ENCODE peak calls at places on chromosomes 2 and 18, in seven cellular contexts. One of them, this sample, is unnamed.

GRCh38 chr2:88059979-88060906 is 4.7 kb upstream of the KRCC1 start:
- DNase-seq in coronary artery: no peak
- DNase-seq in RWPE1: peak
- DNase-seq in foreskin keratinocyte: no peak
- DNase-seq in ascending aorta: no peak
- DNase-seq in brain microvascular endothelial cell: peak
- DNase-seq in kidney: no peak
- DNase-seq in this sample: no peak

GRCh38 chr2:129379411-129379810 is 600.1 kb upstream of the RAB6C start:
- DNase-seq in brain microvascular endothelial cell: no peak
- DNase-seq in coronary artery: no peak
- DNase-seq in RWPE1: no peak
- DNase-seq in foreskin keratinocyte: no peak
- DNase-seq in ascending aorta: no peak
- DNase-seq in kidney: no peak
- DNase-seq in this sample: no peak

GRCh38 chr18:57813245-57813644 is 10.1 kb upstream of the ATP8B1 start:
- DNase-seq in foreskin keratinocyte: peak
- DNase-seq in kidney: no peak
- DNase-seq in coronary artery: no peak
- DNase-seq in RWPE1: peak
- DNase-seq in brain microvascular endothelial cell: peak
- DNase-seq in ascending aorta: no peak
- DNase-seq in this sample: no peak

GRCh38 chr2:28898048-28898447 is 3.6 kb downstream of the WDR43 start:
- DNase-seq in ascending aorta: no peak
- DNase-seq in RWPE1: no peak
- DNase-seq in foreskin keratinocyte: no peak
- DNase-seq in kidney: no peak
- DNase-seq in coronary artery: no peak
- DNase-seq in brain microvascular endothelial cell: no peak
- DNase-seq in this sample: no peak

GRCh38 chr18:48861181-48861715 is 89.5 kb downstream of the SMAD7 start:
- DNase-seq in foreskin keratinocyte: no peak
- DNase-seq in RWPE1: no peak
- DNase-seq in coronary artery: no peak
- DNase-seq in ascending aorta: no peak
- DNase-seq in kidney: peak
- DNase-seq in brain microvascular endothelial cell: no peak
- DNase-seq in this sample: peak

GRCh38 chr2:191679818-191680600 is 2.1 kb downstream of the NABP1 start:
- DNase-seq in kidney: no peak
- DNase-seq in ascending aorta: no peak
- DNase-seq in RWPE1: peak
- DNase-seq in brain microvascular endothelial cell: no peak
- DNase-seq in foreskin keratinocyte: no peak
- DNase-seq in coronary artery: no peak
- DNase-seq in this sample: no peak

GRCh38 chr2:198177040-198177439 is 372.6 kb downstream of the PLCL1 start:
- DNase-seq in coronary artery: no peak
- DNase-seq in kidney: no peak
- DNase-seq in foreskin keratinocyte: no peak
- DNase-seq in ascending aorta: no peak
- DNase-seq in RWPE1: no peak
- DNase-seq in brain microvascular endothelial cell: no peak
- DNase-seq in this sample: no peak

GRCh38 chr2:144890828-144891227 is 370.9 kb upstream of the ZEB2 start:
- DNase-seq in foreskin keratinocyte: no peak
- DNase-seq in RWPE1: peak
- DNase-seq in coronary artery: no peak
- DNase-seq in kidney: no peak
- DNase-seq in ascending aorta: no peak
- DNase-seq in brain microvascular endothelial cell: peak
- DNase-seq in this sample: no peak

GRCh38 chr18:72223733-72224132 is 320.4 kb downstream of the CBLN2 start:
- DNase-seq in ascending aorta: no peak
- DNase-seq in RWPE1: peak
- DNase-seq in brain microvascular endothelial cell: no peak
- DNase-seq in kidney: no peak
- DNase-seq in foreskin keratinocyte: peak
- DNase-seq in coronary artery: no peak
- DNase-seq in this sample: no peak

GRCh38 chr18:74241970-74242369 is 49.8 kb downstream of the CYB5A start:
- DNase-seq in foreskin keratinocyte: no peak
- DNase-seq in ascending aorta: no peak
- DNase-seq in brain microvascular endothelial cell: no peak
- DNase-seq in RWPE1: no peak
- DNase-seq in kidney: no peak
- DNase-seq in coronary artery: no peak
- DNase-seq in this sample: no peak

GRCh38 chr18:74244554-74244953 is 47.2 kb downstream of the CYB5A start:
- DNase-seq in brain microvascular endothelial cell: no peak
- DNase-seq in coronary artery: no peak
- DNase-seq in RWPE1: no peak
- DNase-seq in ascending aorta: no peak
- DNase-seq in foreskin keratinocyte: no peak
- DNase-seq in kidney: no peak
- DNase-seq in this sample: no peak

GRCh38 chr18:74241426-74241825 is 50.3 kb downstream of the CYB5A start:
- DNase-seq in brain microvascular endothelial cell: no peak
- DNase-seq in kidney: no peak
- DNase-seq in RWPE1: no peak
- DNase-seq in ascending aorta: no peak
- DNase-seq in coronary artery: no peak
- DNase-seq in foreskin keratinocyte: no peak
- DNase-seq in this sample: no peak

GRCh38 chr18:74243127-74243526 is 48.6 kb downstream of the CYB5A start:
- DNase-seq in coronary artery: no peak
- DNase-seq in foreskin keratinocyte: no peak
- DNase-seq in ascending aorta: no peak
- DNase-seq in brain microvascular endothelial cell: no peak
- DNase-seq in kidney: no peak
- DNase-seq in RWPE1: no peak
- DNase-seq in this sample: no peak

DNA sequence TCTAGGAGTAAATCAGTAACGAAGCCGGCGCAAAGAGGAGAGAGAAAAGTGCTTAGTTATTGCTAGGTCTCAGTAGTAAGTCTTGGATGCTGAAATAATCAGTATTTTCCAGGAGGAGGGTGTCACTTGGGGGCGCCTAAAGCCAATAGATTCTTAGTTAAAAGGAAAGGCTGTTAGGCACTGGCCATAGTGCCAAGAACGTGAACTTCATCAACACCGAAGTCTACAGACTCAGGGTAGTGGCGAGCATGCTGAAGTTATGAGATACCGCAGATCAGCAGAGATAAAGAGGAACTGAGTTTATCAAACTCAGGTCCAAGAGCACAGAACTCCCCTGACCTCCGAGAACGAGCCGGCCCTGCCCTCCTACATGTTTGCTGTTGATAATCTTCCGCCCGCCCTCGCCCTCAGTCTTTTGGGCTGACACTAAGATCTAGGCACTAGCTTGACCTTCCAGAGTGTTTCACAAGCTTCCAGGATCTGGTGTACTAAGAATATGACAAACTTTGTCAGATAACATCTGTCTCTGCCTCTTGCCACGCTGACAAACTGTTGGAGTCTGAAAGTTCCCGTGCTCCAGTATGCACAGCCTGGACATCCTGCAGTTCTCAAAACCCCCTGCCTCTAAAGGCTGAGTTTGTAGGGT is 49.2 kb downstream of the CYB5A start:
- DNase-seq in RWPE1: no peak
- DNase-seq in brain microvascular endothelial cell: no peak
- DNase-seq in coronary artery: no peak
- DNase-seq in kidney: peak
- DNase-seq in foreskin keratinocyte: no peak
- DNase-seq in ascending aorta: no peak
- DNase-seq in this sample: no peak
- TF ChIP-seq CTCF in RWPE1: no peak
- TF ChIP-seq CTCF in brain microvascular endothelial cell: no peak
- TF ChIP-seq CTCF in coronary artery: no peak
- TF ChIP-seq CTCF in kidney: peak
- TF ChIP-seq CTCF in foreskin keratinocyte: no peak
- TF ChIP-seq CTCF in ascending aorta: no peak
- TF ChIP-seq CTCF in this sample: no peak

GRCh38 chr2:219423656-219424378 is 5.6 kb downstream of the DES start:
- DNase-seq in kidney: no peak
- DNase-seq in brain microvascular endothelial cell: no peak
- DNase-seq in ascending aorta: no peak
- DNase-seq in foreskin keratinocyte: no peak
- DNase-seq in coronary artery: no peak
- DNase-seq in RWPE1: no peak
- DNase-seq in this sample: no peak

GRCh38 chr2:219420687-219421086 is 2.5 kb downstream of the DES start:
- DNase-seq in brain microvascular endothelial cell: no peak
- DNase-seq in foreskin keratinocyte: no peak
- DNase-seq in RWPE1: no peak
- DNase-seq in kidney: no peak
- DNase-seq in coronary artery: no peak
- DNase-seq in ascending aorta: no peak
- DNase-seq in this sample: no peak

GRCh38 chr2:219422944-219423534 is 4.9 kb downstream of the DES start:
- DNase-seq in foreskin keratinocyte: no peak
- DNase-seq in ascending aorta: no peak
- DNase-seq in brain microvascular endothelial cell: no peak
- DNase-seq in RWPE1: no peak
- DNase-seq in kidney: no peak
- DNase-seq in coronary artery: no peak
- DNase-seq in this sample: no peak

GRCh38 chr2:219419331-219420197 is 1.4 kb downstream of the DES start:
- DNase-seq in coronary artery: no peak
- DNase-seq in RWPE1: no peak
- DNase-seq in foreskin keratinocyte: no peak
- DNase-seq in kidney: no peak
- DNase-seq in ascending aorta: no peak
- DNase-seq in brain microvascular endothelial cell: no peak
- DNase-seq in this sample: no peak

GRCh38 chr2:219421323-219421722 is 3.1 kb downstream of the DES start:
- DNase-seq in brain microvascular endothelial cell: no peak
- DNase-seq in kidney: no peak
- DNase-seq in ascending aorta: no peak
- DNase-seq in RWPE1: no peak
- DNase-seq in coronary artery: no peak
- DNase-seq in foreskin keratinocyte: no peak
- DNase-seq in this sample: no peak
- H3K27ac ChIP-seq in brain microvascular endothelial cell: no peak
- H3K27ac ChIP-seq in kidney: no peak
- H3K27ac ChIP-seq in ascending aorta: no peak
- H3K27ac ChIP-seq in RWPE1: no peak
- H3K27ac ChIP-seq in coronary artery: peak
- H3K27ac ChIP-seq in foreskin keratinocyte: no peak
- H3K27ac ChIP-seq in this sample: no peak

GRCh38 chr18:45386256-45386655 is 229.0 kb upstream of the SLC14A2 start:
- DNase-seq in foreskin keratinocyte: no peak
- DNase-seq in kidney: no peak
- DNase-seq in RWPE1: no peak
- DNase-seq in coronary artery: no peak
- DNase-seq in ascending aorta: no peak
- DNase-seq in brain microvascular endothelial cell: peak
- DNase-seq in this sample: no peak
- TF ChIP-seq CTCF in foreskin keratinocyte: peak
- TF ChIP-seq CTCF in kidney: peak
- TF ChIP-seq CTCF in RWPE1: peak
- TF ChIP-seq CTCF in coronary artery: no peak
- TF ChIP-seq CTCF in ascending aorta: no peak
- TF ChIP-seq CTCF in brain microvascular endothelial cell: peak
- TF ChIP-seq CTCF in this sample: no peak

GRCh38 chr2:157466764-157467163 is 22.9 kb upstream of the CYTIP start:
- DNase-seq in RWPE1: no peak
- DNase-seq in coronary artery: no peak
- DNase-seq in kidney: no peak
- DNase-seq in foreskin keratinocyte: no peak
- DNase-seq in ascending aorta: no peak
- DNase-seq in brain microvascular endothelial cell: no peak
- DNase-seq in this sample: no peak
- H3K27ac ChIP-seq in RWPE1: no peak
- H3K27ac ChIP-seq in coronary artery: no peak
- H3K27ac ChIP-seq in kidney: no peak
- H3K27ac ChIP-seq in foreskin keratinocyte: no peak
- H3K27ac ChIP-seq in ascending aorta: no peak
- H3K27ac ChIP-seq in brain microvascular endothelial cell: no peak
- H3K27ac ChIP-seq in this sample: no peak

DNA sequence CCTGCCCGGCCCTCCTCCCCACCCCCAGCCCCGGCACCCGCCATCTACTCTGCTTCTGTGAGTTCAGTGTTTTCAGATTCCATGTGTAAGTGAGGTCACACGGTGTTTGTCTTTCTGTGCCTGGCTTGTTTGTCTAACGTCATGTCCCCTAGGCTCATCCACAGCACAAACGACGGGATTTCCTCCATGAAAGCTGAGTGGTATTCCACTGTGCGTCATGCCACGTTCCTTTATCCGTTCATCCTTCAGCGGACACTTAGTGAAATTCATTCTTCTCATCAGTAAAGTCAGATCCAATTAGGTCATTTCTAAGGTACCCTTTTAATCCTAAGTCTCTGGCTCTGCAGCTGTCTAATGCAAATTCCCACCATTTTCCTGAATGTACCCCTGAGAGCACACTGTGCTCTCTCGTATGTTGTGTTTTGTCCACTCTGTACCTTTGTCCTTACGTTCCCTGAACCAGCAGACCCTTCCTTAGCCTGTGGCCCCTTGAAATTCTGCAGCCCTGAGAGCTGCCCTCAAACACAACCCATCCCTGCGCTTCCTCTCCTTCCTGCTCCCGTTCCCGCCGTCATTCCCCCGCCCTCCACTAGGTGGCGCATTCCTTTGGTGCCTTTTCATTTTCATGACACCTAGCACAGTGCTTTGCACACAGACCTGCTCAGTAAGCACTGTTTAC is 44.1 kb downstream of the TRAPPC12 start:
- DNase-seq in brain microvascular endothelial cell: peak
- DNase-seq in ascending aorta: no peak
- DNase-seq in coronary artery: no peak
- DNase-seq in RWPE1: peak
- DNase-seq in foreskin keratinocyte: no peak
- DNase-seq in kidney: no peak
- DNase-seq in this sample: peak
- TF ChIP-seq CTCF in brain microvascular endothelial cell: peak
- TF ChIP-seq CTCF in ascending aorta: peak
- TF ChIP-seq CTCF in coronary artery: peak
- TF ChIP-seq CTCF in RWPE1: peak
- TF ChIP-seq CTCF in foreskin keratinocyte: peak
- TF ChIP-seq CTCF in kidney: peak
- TF ChIP-seq CTCF in this sample: peak

GRCh38 chr18:62938451-62938850 is 223.1 kb downstream of the PHLPP1 start:
- DNase-seq in coronary artery: no peak
- DNase-seq in RWPE1: no peak
- DNase-seq in kidney: no peak
- DNase-seq in brain microvascular endothelial cell: no peak
- DNase-seq in foreskin keratinocyte: no peak
- DNase-seq in ascending aorta: no peak
- DNase-seq in this sample: no peak
- H3K27ac ChIP-seq in coronary artery: peak
- H3K27ac ChIP-seq in RWPE1: no peak
- H3K27ac ChIP-seq in kidney: no peak
- H3K27ac ChIP-seq in brain microvascular endothelial cell: no peak
- H3K27ac ChIP-seq in foreskin keratinocyte: no peak
- H3K27ac ChIP-seq in ascending aorta: peak
- H3K27ac ChIP-seq in this sample: peak

This sample was measured in spleen.